ENCODE peak calls at places on chromosomes 12 and 14, in four cellular contexts. K is HepG2, L is K562, P is GM12878. C is an unnamed sample. For H3K27me3, the result is how much of the 10 kb centered on the place peaks cover.

GRCh38 chr14:103538291-103539055 is 9.5 kb downstream of the TRMT61A start:
- DNase-seq in K (no peak), L (no peak), P (no peak), C (no peak)

GRCh38 chr12:91335724-91336123 is 153.1 kb upstream of the DCN start:
- DNase-seq in K (no peak), L (no peak), P (no peak), C (no peak)

GRCh38 chr12:69843653-69844052 is 18.6 kb downstream of the MYRFL start:
- DNase-seq in K (no peak), L (no peak), P (no peak), C (no peak)

GRCh38 chr14:81315344-81315743 is 84.8 kb downstream of the STON2 start:
- DNase-seq in K (no peak), L (no peak), P (no peak), C (no peak)

GRCh38 chr12:128337456-128338160 is 70.6 kb downstream of the TMEM132C start:
- DNase-seq in K (no peak), L (no peak), P (no peak), C (no peak)

GRCh38 chr14:100658514-100658886 is 68.2 kb upstream of the DLK1 start:
- DNase-seq in K (peak), L (peak), P (no peak), C (no peak)

GRCh38 chr12:66713984-66714383 is 35.1 kb upstream of the GRIP1 start:
- DNase-seq in K (no peak), L (no peak), P (no peak), C (no peak)

GRCh38 chr12:93618891-93619410 is 46.5 kb downstream of the SOCS2 start:
- DNase-seq in K (no peak), L (no peak), P (no peak), C (no peak)

GRCh38 chr12:62899568-62900390 is 35.2 kb downstream of the PPM1H start:
- DNase-seq in K (peak), L (no peak), P (no peak), C (no peak)

GRCh38 chr12:126483145-126484068 is 1418.2 kb downstream of the AACS start:
- DNase-seq in K (no peak), L (no peak), P (no peak), C (no peak)

GRCh38 chr12:43292699-43293098 is 259.3 kb downstream of the ADAMTS20 start:
- DNase-seq in K (no peak), L (no peak), P (no peak), C (peak)

GRCh38 chr12:12266389-12266872 is 413 bp downstream of the LRP6 start:
- DNase-seq in K (no peak), L (no peak), P (no peak), C (no peak)

GRCh38 chr12:68978678-68979077 is 45.7 kb upstream of the CPM start:
- DNase-seq in K (no peak), L (no peak), P (no peak), C (no peak)

GRCh38 chr14:73231874-73232851 is 5.1 kb upstream of the PAPLN start:
- DNase-seq in K (peak), L (peak), P (no peak), C (peak)

GRCh38 chr14:103138483-103139370 is 15.5 kb downstream of the TNFAIP2 start:
- DNase-seq in K (no peak), L (no peak), P (no peak), C (no peak)

GRCh38 chr14:78425332-78425731 is 255.2 kb downstream of the NRXN3 start:
- DNase-seq in K (no peak), L (no peak), P (no peak), C (no peak)

GRCh38 chr14:91861091-91861490 is 6.2 kb downstream of the TC2N start:
- DNase-seq in K (no peak), L (no peak), P (no peak), C (no peak)

GRCh38 chr14:70714055-70714550 is 72.4 kb downstream of the TTC9 start:
- DNase-seq in K (peak), L (peak), P (peak), C (peak)

GRCh38 chr12:92224685-92225331 is 79.2 kb upstream of the BTG1 start:
- DNase-seq in K (no peak), L (peak), P (no peak), C (peak)

GRCh38 chr12:92029902-92030586 is 115.6 kb downstream of the BTG1 start:
- DNase-seq in K (no peak), L (no peak), P (no peak), C (no peak)

GRCh38 chr14:74763803-74764531 is 851 bp downstream of the YLPM1 start:
- DNase-seq in K (no peak), L (no peak), P (no peak), C (peak)

GRCh38 chr12:2248087-2248900 is 195.5 kb downstream of the CACNA1C start:
- DNase-seq in K (peak), L (no peak), P (no peak), C (no peak)

GRCh38 chr12:89544730-89545184 is 18.9 kb upstream of the POC1B start:
- DNase-seq in K (no peak), L (no peak), P (no peak), C (peak)

GRCh38 chr12:5736527-5736926 is 208.5 kb downstream of the ANO2 start:
- DNase-seq in K (no peak), L (no peak), P (no peak), C (no peak)

GRCh38 chr12:94563261-94563660 is 87.1 kb downstream of the TMCC3 start:
- DNase-seq in K (no peak), L (no peak), P (no peak), C (no peak)

GRCh38 chr14:33634631-33635030 is 316.2 kb downstream of the EGLN3 start:
- DNase-seq in K (no peak), L (no peak), P (no peak), C (no peak)

GRCh38 chr12:45219621-45220020 is 3.7 kb downstream of the ANO6 start:
- DNase-seq in K (no peak), L (no peak), P (no peak), C (no peak)

GRCh38 chr14:52827426-52827825 is 36.0 kb upstream of the GNPNAT1 start:
- DNase-seq in K (no peak), L (no peak), P (no peak), C (no peak)

GRCh38 chr12:43896496-43896895 is 60.6 kb downstream of the TMEM117 start:
- DNase-seq in K (no peak), L (no peak), P (no peak), C (no peak)

GRCh38 chr14:92865674-92866073 is 57.3 kb upstream of the CHGA start:
- DNase-seq in K (no peak), L (no peak), P (no peak), C (no peak)

GRCh38 chr14:101400815-101401214 is 160.5 kb upstream of the DIO3 start:
- DNase-seq in K (no peak), L (no peak), P (no peak), C (peak)

GRCh38 chr12:113227686-113228391 is 6.6 kb downstream of the TPCN1 start:
- DNase-seq in K (no peak), L (no peak), P (no peak), C (peak)

GRCh38 chr12:108477881-108478259 is 37.2 kb upstream of the FICD start:
- DNase-seq in K (no peak), L (no peak), P (no peak), C (no peak)

GRCh38 chr12:108475396-108475795 is 39.7 kb upstream of the FICD start:
- DNase-seq in K (no peak), L (no peak), P (no peak), C (no peak)

GRCh38 chr12:108479364-108480070 is 35.6 kb upstream of the FICD start:
- DNase-seq in K (no peak), L (no peak), P (no peak), C (no peak)

GRCh38 chr12:108478611-108479010 is 36.5 kb upstream of the FICD start:
- DNase-seq in K (no peak), L (no peak), P (no peak), C (no peak)

GRCh38 chr12:108477055-108477880 is 37.8 kb upstream of the FICD start:
- DNase-seq in K (no peak), L (peak), P (no peak), C (no peak)
- H2AFZ ChIP-seq in K (no peak), L (peak), P (no peak), C (no peak)

GRCh38 chr12:49962861-49963765 is 1.4 kb downstream of the AQP5 start:
- DNase-seq in K (no peak), L (no peak), P (no peak), C (peak)
- TF ChIP-seq MYC in K (no peak), L (no peak), P (no peak), C (no peak)

GRCh38 chr12:461425-461824 is 1.7 kb downstream of the B4GALNT3 start:
- DNase-seq in K (peak), L (no peak), P (no peak), C (no peak)
- H3K27me3 ChIP-seq in K (under half), L (under half), P (under half), C (half or more)

DNA sequence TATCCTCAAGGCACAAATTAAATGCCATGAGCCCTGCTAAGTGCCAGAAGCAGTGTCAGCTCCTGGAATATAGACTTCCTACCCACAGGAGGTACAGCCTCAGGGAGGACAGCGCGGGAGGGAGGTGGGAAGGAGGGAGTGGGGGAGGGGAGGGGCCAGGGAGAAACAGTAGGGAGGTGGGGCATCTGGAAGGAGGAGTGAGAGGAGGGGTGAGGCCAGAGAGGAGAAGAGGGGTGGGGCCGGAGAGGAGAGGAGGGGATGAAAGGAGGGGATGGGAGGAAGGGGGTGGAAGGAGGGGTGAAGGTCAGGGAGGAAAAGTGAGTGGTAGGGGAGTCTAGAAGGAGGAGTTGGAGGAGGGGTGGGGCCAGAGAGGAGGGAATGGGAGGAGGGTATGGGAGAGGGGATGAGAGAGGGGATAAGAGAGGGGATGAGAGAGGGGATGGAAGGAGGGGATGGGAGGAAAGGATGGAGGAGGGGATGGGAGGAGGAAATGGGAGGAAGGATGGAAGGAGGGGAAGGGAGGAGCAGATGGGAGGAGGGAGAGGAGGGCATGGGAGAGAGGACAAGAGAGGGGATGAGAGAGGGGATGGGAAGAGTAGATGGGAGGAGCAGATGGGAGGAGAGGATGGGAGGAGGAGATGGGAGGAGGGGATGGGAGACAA is 9.2 kb upstream of the CCDC197 start:
- DNase-seq in K (no peak), L (no peak), P (no peak), C (no peak)
- H2AFZ ChIP-seq in K (no peak), L (no peak), P (no peak), C (no peak)

DNA sequence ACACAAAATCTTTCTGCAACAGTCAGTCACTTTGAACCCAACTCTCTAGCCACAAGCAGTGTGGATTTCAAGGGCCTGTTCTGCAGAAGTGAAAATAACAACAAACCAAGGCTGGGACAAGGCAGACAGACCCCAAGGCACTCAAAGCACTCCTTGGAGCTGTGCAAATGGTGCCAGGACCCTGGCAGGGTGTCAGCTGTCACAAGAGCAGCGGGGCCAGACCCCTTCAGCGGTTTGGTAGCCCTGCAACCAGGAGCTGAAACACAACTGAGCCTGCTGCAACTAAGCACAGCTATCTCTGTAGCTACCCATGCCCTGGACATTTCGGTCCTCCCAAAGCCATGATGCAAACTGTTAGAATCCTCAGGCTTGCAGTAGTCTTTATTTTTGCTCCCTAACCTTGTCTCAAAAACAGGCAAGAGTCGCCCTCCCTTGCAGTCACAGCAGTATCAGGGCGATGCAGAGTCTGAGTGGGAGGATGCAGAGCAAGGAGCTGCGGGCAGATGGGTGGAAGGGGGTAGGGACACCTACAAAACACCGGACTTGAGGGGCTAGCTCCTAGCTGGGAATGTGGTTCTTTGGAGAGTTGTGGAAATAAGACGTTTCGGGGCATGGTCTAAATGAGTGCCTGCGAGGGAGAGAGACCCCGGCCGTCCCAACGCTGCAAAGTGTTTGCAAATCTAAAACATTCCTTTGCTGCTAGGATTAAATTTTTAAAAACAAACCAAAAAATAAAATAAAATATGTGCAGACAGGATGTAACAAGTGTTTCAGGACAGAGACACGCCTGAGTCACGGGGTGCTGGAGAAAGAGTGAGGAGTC is 1.1 kb downstream of the NUAK1 start:
- DNase-seq in K (no peak), L (no peak), P (no peak), C (no peak)
- TF ChIP-seq MYC in K (no peak), L (no peak), P (no peak), C (no peak)